ENCODE peak calls at places on chromosomes 6 and 20, in six cellular contexts. Z is heart right ventricle, G is substantia nigra, V is sigmoid colon, Q is nephron progenitor cell, A is HCT116. X is an unnamed sample.

GRCh38 chr20:34473262-34473883 is 42.8 kb upstream of the DYNLRB1 start:
- DNase-seq in A (peak), Q (peak), V (no peak), G (peak), Z (peak), X (peak)

GRCh38 chr6:89260310-89260709 is 43.2 kb upstream of the GABRR1 start:
- DNase-seq in V (no peak), A (no peak), G (no peak), Z (no peak), Q (no peak), X (no peak)

GRCh38 chr20:57252559-57253162 is 13.8 kb downstream of the BMP7 start:
- DNase-seq in Z (no peak), V (no peak), Q (no peak), G (no peak), A (no peak), X (no peak)

GRCh38 chr6:28140616-28141015 is 1.1 kb upstream of the ZKSCAN8 start:
- DNase-seq in Z (no peak), V (no peak), G (no peak), A (no peak), Q (no peak), X (no peak)

GRCh38 chr6:121828567-121828966 is 393.1 kb downstream of the GJA1 start:
- DNase-seq in Z (no peak), V (no peak), G (no peak), A (no peak), Q (no peak), X (no peak)

GRCh38 chr6:144637535-144637934 is 352.4 kb downstream of the UTRN start:
- DNase-seq in Z (no peak), Q (no peak), V (no peak), G (no peak), A (no peak), X (no peak)

GRCh38 chr20:33028875-33029274 is 2.6 kb upstream of the BPIFB6 start:
- DNase-seq in Q (no peak), V (no peak), A (no peak), Z (no peak), G (no peak), X (no peak)

GRCh38 chr6:138465007-138465645 is 34.2 kb downstream of the NHSL1 start:
- DNase-seq in V (no peak), Q (no peak), G (no peak), A (peak), Z (no peak), X (peak)

GRCh38 chr6:31414771-31415270 is 11.4 kb downstream of the MICA start:
- DNase-seq in Q (no peak), V (no peak), Z (no peak), A (no peak), G (no peak), X (no peak)